ENCODE peak calls at places on chromosomes 16 and 17, in six cellular contexts. F, H, A, N, Q and O are unnamed samples.
A peak's percentile ranks its signal among the peaks of the same experiment; 100 is the strongest.

GRCh38 chr16:12009462-12009861 is 32.9 kb downstream of the SNX29 start:
- DNase-seq in N (no peak), F (no peak), H (no peak), A (no peak), Q (no peak), O (no peak)

GRCh38 chr17:63395075-63395815 is 50.9 kb downstream of the CYB561 start:
- DNase-seq in F (no peak), Q (no peak), H (no peak), N (peak; percentile 89), A (peak; percentile 79), O (peak; percentile 82)

GRCh38 chr17:69501591-69502468 is 87.3 kb downstream of the MAP2K6 start:
- DNase-seq in H (no peak), F (peak; percentile 78), Q (no peak), A (peak; percentile 64), N (peak; percentile 77), O (peak; percentile 95)

GRCh38 chr17:74309902-74310301 is 16.1 kb upstream of the KIF19 start:
- DNase-seq in N (no peak), F (peak; percentile 90), A (no peak), H (no peak), Q (no peak), O (no peak)

GRCh38 chr17:82238562-82239201 is 9.8 kb downstream of the SLC16A3 start:
- DNase-seq in N (peak; percentile 80), F (peak; percentile 75), Q (peak; percentile 94), H (peak; percentile 80), A (peak; percentile 81), O (peak; percentile 76)

GRCh38 chr17:68460096-68460495 is 2.8 kb upstream of the WIPI1 start:
- DNase-seq in F (no peak), Q (no peak), N (no peak), A (no peak), H (no peak), O (no peak)

GRCh38 chr16:85567101-85567866 is 45.8 kb upstream of the GSE1 start:
- DNase-seq in A (no peak), Q (peak; percentile 94), H (no peak), F (peak; percentile 83), N (no peak), O (no peak)

GRCh38 chr17:81868674-81869220 is 2.4 kb downstream of the ARHGDIA start:
- DNase-seq in A (peak; percentile 91), H (no peak), Q (peak; percentile 89), F (peak; percentile 88), N (peak; percentile 89), O (peak; percentile 82)

GRCh38 chr17:67813803-67814180 is 11.5 kb upstream of the BPTF start:
- DNase-seq in A (no peak), H (no peak), Q (no peak), F (no peak), N (no peak), O (no peak)

GRCh38 chr17:17792143-17792550 is 44.6 kb downstream of the SREBF1 start:
- DNase-seq in A (no peak), N (no peak), H (no peak), Q (no peak), F (no peak), O (no peak)

GRCh38 chr17:61786088-61786487 is 77.2 kb downstream of the BRIP1 start:
- DNase-seq in F (no peak), H (no peak), N (no peak), Q (no peak), A (no peak), O (no peak)

GRCh38 chr17:74008196-74008595 is 195.3 kb upstream of the RPL38 start:
- DNase-seq in Q (peak; percentile 33), F (peak; percentile 91), H (no peak), A (no peak), N (peak; percentile 10), O (no peak)

GRCh38 chr17:77233635-77234334 is 93.0 kb downstream of the SEC14L1 start:
- DNase-seq in F (peak; percentile 63), H (no peak), Q (peak; percentile 83), A (peak; percentile 80), N (peak; percentile 94), O (peak; percentile 71)

GRCh38 chr17:32921013-32921412 is 6.9 kb upstream of the TMEM98 start:
- DNase-seq in Q (no peak), F (no peak), A (no peak), N (no peak), H (no peak), O (no peak)

GRCh38 chr17:51638909-51639308 is 378.6 kb downstream of the UTP18 start:
- DNase-seq in Q (no peak), N (no peak), A (no peak), F (no peak), H (no peak), O (no peak)

GRCh38 chr17:77734371-77735050 is 224.0 kb upstream of the TNRC6C start:
- DNase-seq in H (peak; percentile 93), A (peak; percentile 88), F (peak; percentile 90), N (peak; percentile 53), Q (peak; percentile 48), O (no peak)

GRCh38 chr16:12330977-12331376 is 354.4 kb downstream of the SNX29 start:
- DNase-seq in N (no peak), H (peak; percentile 57), F (no peak), Q (no peak), A (peak; percentile 21), O (no peak)

GRCh38 chr17:83186226-83186625 is 106.8 kb downstream of the METRNL start:
- DNase-seq in A (no peak), F (peak; percentile 66), N (no peak), Q (peak; percentile 48), H (no peak), O (no peak)

GRCh38 chr16:68973611-68974120 is 130.3 kb downstream of the TANGO6 start:
- DNase-seq in N (no peak), H (no peak), A (no peak), F (no peak), Q (no peak), O (no peak)

GRCh38 chr17:15263206-15263579 is 1.9 kb downstream of the PMP22 start:
- DNase-seq in F (no peak), N (peak; percentile 88), A (peak; percentile 96), Q (no peak), H (peak; percentile 90), O (peak; percentile 90)

GRCh38 chr17:55986817-55987216 is 166.5 kb upstream of the ANKFN1 start:
- DNase-seq in A (no peak), N (no peak), F (no peak), Q (no peak), H (no peak), O (no peak)

GRCh38 chr17:70161519-70161918 is 7.8 kb upstream of the KCNJ2 start:
- DNase-seq in A (no peak), N (no peak), Q (no peak), H (no peak), F (no peak), O (no peak)

GRCh38 chr16:4373909-4374742 is 2.5 kb downstream of the VASN start:
- DNase-seq in A (peak; percentile 99), Q (peak; percentile 52), F (peak; percentile 85), H (peak; percentile 68), N (peak; percentile 95), O (peak; percentile 85)

GRCh38 chr17:17667947-17668346 is 13.3 kb upstream of the RAI1 start:
- DNase-seq in Q (no peak), F (no peak), A (no peak), H (no peak), N (no peak), O (no peak)

DNA sequence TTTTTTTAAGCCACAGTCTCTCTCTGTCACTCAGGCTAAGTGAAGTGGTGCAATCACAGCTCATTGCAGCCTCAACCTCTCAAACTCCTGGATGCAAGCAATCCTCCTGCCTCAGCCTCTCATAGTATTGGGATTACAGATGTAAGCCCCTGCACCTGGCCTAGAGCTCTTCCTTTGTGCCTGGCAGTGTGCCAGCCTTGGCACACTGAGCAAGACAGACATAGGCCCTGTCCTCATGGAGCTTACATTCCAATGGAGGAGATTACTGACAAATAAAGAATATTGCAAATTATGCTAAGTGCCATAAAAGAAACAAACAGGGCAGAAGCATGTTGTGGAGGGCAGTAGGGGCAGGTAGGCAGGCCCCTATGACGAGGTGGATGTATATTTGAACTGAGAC is 920 bp upstream of the CNGB1 start:
- DNase-seq in N (no peak), A (no peak), F (no peak), Q (no peak), H (no peak), O (no peak)
- TF ChIP-seq CTCF in N (no peak), A (no peak), F (no peak), Q (no peak), H (no peak), O (no peak)

DNA sequence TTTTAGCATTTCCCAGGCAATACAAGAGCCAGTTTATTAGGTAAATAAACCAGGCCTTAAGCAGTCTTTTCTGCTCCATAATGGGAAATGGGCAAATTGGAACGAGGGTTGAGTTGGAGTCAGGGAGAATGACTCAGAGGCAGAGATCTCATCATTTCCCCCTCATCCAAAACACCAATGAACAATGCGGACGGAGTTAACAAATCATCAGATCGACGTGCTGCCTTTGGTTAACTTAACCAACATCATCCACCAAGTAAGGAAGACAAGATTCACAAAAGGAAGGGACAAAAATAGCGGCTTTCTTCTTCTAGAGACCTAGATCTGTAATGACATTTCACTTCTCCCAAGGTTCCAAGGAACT is 243.5 kb downstream of the STX8 start:
- DNase-seq in A (no peak), N (peak; percentile 21), H (no peak), Q (no peak), F (peak; percentile 22), O (peak; percentile 49)
- H3K4me3 ChIP-seq in A (no peak overlapping the region), N (no peak overlapping the region), H (no peak overlapping the region), Q (no peak overlapping the region), F (no peak overlapping the region), O (no peak overlapping the region)

DNA sequence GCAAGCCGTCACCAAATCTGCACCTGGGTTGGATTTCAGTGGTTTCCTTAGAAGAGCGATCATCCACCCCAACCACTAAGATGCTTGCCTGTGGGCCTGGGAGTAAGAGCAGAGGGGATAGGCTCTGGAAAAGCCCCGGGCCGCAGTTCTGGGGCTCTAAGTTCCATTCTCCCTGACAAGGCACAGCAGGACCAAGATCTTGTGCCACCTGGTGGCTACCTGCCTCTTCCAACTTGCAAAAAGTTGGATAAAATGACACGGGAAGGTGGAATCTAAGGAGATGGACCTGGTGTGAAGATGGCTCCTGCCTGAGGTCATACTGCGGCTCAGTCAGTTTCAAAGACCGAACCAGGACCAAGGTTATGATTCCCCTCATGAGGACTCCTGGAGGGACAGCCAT is 42.3 kb downstream of the ABCC12 start:
- DNase-seq in A (no peak), F (peak; percentile 76), Q (peak; percentile 11), H (no peak), N (no peak), O (no peak)
- TF ChIP-seq CTCF in A (no peak), F (peak; percentile 75), Q (peak; percentile 26), H (no peak), N (no peak), O (no peak)

GRCh38 chr16:72996291-72997062 is 51.5 kb downstream of the ZFHX3 start:
- DNase-seq in Q (no peak), A (no peak), N (no peak), H (no peak), F (no peak), O (no peak)

GRCh38 chr16:72999541-73000019 is 48.3 kb downstream of the ZFHX3 start:
- DNase-seq in H (no peak), Q (no peak), N (no peak), F (no peak), A (no peak), O (no peak)

GRCh38 chr16:72995151-72995881 is 52.6 kb downstream of the ZFHX3 start:
- DNase-seq in A (no peak), H (no peak), N (no peak), F (peak; percentile 89), Q (peak; percentile 38), O (no peak)

GRCh38 chr16:73000020-73000906 is 47.7 kb downstream of the ZFHX3 start:
- DNase-seq in Q (no peak), A (peak; percentile 50), F (no peak), H (peak; percentile 51), N (peak; percentile 46), O (peak; percentile 33)

GRCh38 chr16:72997141-72997542 is 50.8 kb downstream of the ZFHX3 start:
- DNase-seq in N (peak; percentile 81), Q (no peak), H (no peak), A (peak; percentile 73), F (no peak), O (no peak)
- H3K4me3 ChIP-seq in N (no peak overlapping the region), Q (no peak overlapping the region), H (no peak overlapping the region), A (no peak overlapping the region), F (no peak overlapping the region), O (no peak overlapping the region)